ENCODE peak calls at places on chromosomes 1 and 21, in ten cellular contexts. Y, M, V, J, K, U, O, D, L and E are unnamed samples.

GRCh38 chr1:181423301-181423918 is 59.9 kb upstream of the CACNA1E start:
- DNase-seq in Y (peak; percentile 8), M (no peak), V (no peak), J (peak; percentile 60), K (peak; percentile 53), U (peak; percentile 52), O (no peak), D (peak; percentile 7), L (peak; percentile 85), E (peak; percentile 7)

GRCh38 chr1:52976183-52977035 is 49.3 kb downstream of the SCP2 start:
- DNase-seq in Y (no peak), M (no peak), V (no peak), J (no peak), K (no peak), U (no peak), O (no peak), D (no peak), L (no peak), E (no peak)

GRCh38 chr1:51311826-51312225 is 18.5 kb downstream of the TTC39A start:
- DNase-seq in Y (no peak), M (no peak), V (no peak), J (no peak), K (no peak), U (no peak), O (no peak), D (no peak), L (no peak), E (no peak)

GRCh38 chr1:71521655-71522264 is 440.9 kb upstream of the ZRANB2 start:
- DNase-seq in Y (no peak), M (no peak), V (no peak), J (peak; percentile 51), K (no peak), U (peak; percentile 47), O (no peak), D (peak; percentile 3), L (peak; percentile 39), E (peak; percentile 33)

GRCh38 chr1:3425486-3426215 is 28.8 kb upstream of the ARHGEF16 start:
- DNase-seq in Y (no peak), M (no peak), V (no peak), J (no peak), K (no peak), U (no peak), O (no peak), D (no peak), L (no peak), E (no peak)

GRCh38 chr1:59018446-59018845 is 234.6 kb upstream of the JUN start:
- DNase-seq in Y (no peak), M (no peak), V (no peak), J (no peak), K (no peak), U (no peak), O (no peak), D (no peak), L (no peak), E (no peak)

GRCh38 chr1:214516434-214517326 is 34.7 kb downstream of the PTPN14 start:
- DNase-seq in Y (no peak), M (no peak), V (no peak), J (no peak), K (no peak), U (no peak), O (no peak), D (no peak), L (no peak), E (no peak)

GRCh38 chr1:71706030-71706671 is 576.2 kb downstream of the NEGR1 start:
- DNase-seq in Y (no peak), M (no peak), V (no peak), J (no peak), K (no peak), U (no peak), O (no peak), D (no peak), L (no peak), E (no peak)

GRCh38 chr1:40151457-40152079 is 9.6 kb upstream of the RLF start:
- DNase-seq in Y (no peak), M (no peak), V (no peak), J (no peak), K (no peak), U (no peak), O (no peak), D (no peak), L (peak; percentile 87), E (no peak)

GRCh38 chr1:153437236-153437635 is 20.9 kb downstream of the S100A7A start:
- DNase-seq in Y (no peak), M (no peak), V (no peak), J (no peak), K (no peak), U (no peak), O (peak; percentile 37), D (no peak), L (no peak), E (no peak)

GRCh38 chr1:151060241-151061011 is at the start of gene MLLT11:
- DNase-seq in Y (peak; percentile 58), M (peak; percentile 64), V (no peak), J (peak; percentile 53), K (peak; percentile 28), U (peak; percentile 73), O (peak; percentile 73), D (no peak), L (peak; percentile 83), E (no peak)

GRCh38 chr1:234927968-234928635 is 200.5 kb downstream of the TOMM20 start:
- DNase-seq in Y (no peak), M (no peak), V (no peak), J (no peak), K (no peak), U (peak; percentile 28), O (no peak), D (no peak), L (no peak), E (no peak)

GRCh38 chr1:181104790-181105133 is 16.3 kb downstream of the IER5 start:
- DNase-seq in Y (no peak), M (no peak), V (no peak), J (no peak), K (peak; percentile 49), U (no peak), O (peak; percentile 78), D (no peak), L (peak; percentile 75), E (no peak)

GRCh38 chr1:65527211-65527610 is 106.7 kb downstream of the LEPR start:
- DNase-seq in Y (no peak), M (no peak), V (no peak), J (peak; percentile 56), K (no peak), U (peak; percentile 72), O (no peak), D (no peak), L (no peak), E (peak; percentile 32)

GRCh38 chr1:67818162-67818561 is 15.1 kb downstream of the GNG12 start:
- DNase-seq in Y (no peak), M (no peak), V (no peak), J (no peak), K (no peak), U (no peak), O (no peak), D (no peak), L (no peak), E (no peak)

GRCh38 chr21:14241322-14241721 is 25.4 kb downstream of the RBM11 start:
- DNase-seq in Y (no peak), M (no peak), V (no peak), J (no peak), K (no peak), U (no peak), O (no peak), D (no peak), L (no peak), E (no peak)

GRCh38 chr1:52002038-52002917 is 11.8 kb upstream of the RAB3B start:
- DNase-seq in Y (no peak), M (peak; percentile 76), V (no peak), J (peak; percentile 87), K (peak; percentile 43), U (peak; percentile 93), O (no peak), D (peak; percentile 73), L (peak; percentile 73), E (peak; percentile 78)

GRCh38 chr1:246002725-246003441 is 504.2 kb downstream of the SMYD3 start:
- DNase-seq in Y (peak; percentile 74), M (peak; percentile 61), V (peak; percentile 82), J (peak; percentile 77), K (peak; percentile 80), U (peak; percentile 82), O (peak; percentile 92), D (peak; percentile 85), L (peak; percentile 76), E (peak; percentile 67)